ENCODE peak calls at places on chromosomes 5 and 9, in four cellular contexts. L is upper lobe of right lung, J is body of pancreas, O is HL-60. V is an unnamed sample.

GRCh38 chr9:37942616-37943328 is 38.8 kb upstream of the SLC25A51 start:
- DNase-seq in L (no peak), J (no peak), O (no peak), V (no peak)

GRCh38 chr5:79956173-79956670 is 34.8 kb downstream of the MTX3 start:
- DNase-seq in J (no peak), L (no peak), O (no peak), V (peak; percentile 84)

GRCh38 chr5:142977363-142978051 is 207.3 kb downstream of the ARHGAP26 start:
- DNase-seq in O (peak; percentile 81), J (no peak), L (no peak), V (peak; percentile 84)

GRCh38 chr9:89360465-89360864 is 42.2 kb downstream of the SECISBP2 start:
- DNase-seq in L (no peak), O (no peak), J (no peak), V (no peak)

GRCh38 chr5:13664377-13664776 is 280.1 kb downstream of the DNAH5 start:
- DNase-seq in L (no peak), J (no peak), O (no peak), V (peak; percentile 90)

GRCh38 chr9:78573205-78573604 is 276.3 kb downstream of the PSAT1 start:
- DNase-seq in L (no peak), J (no peak), O (no peak), V (peak; percentile 23)

GRCh38 chr9:17839744-17840143 is 260.9 kb downstream of the SH3GL2 start:
- DNase-seq in J (no peak), O (no peak), L (no peak), V (no peak)

GRCh38 chr9:133991964-133992779 is at the start of gene VAV2:
- DNase-seq in O (peak; percentile 58), L (peak; percentile 87), J (peak; percentile 79), V (peak; percentile 63)

GRCh38 chr5:1747079-1747802 is 52.4 kb downstream of the MRPL36 start:
- DNase-seq in J (peak; percentile 4), L (no peak), O (no peak), V (no peak)

GRCh38 chr5:92353107-92354030 is 970.3 kb upstream of the ARRDC3 start:
- DNase-seq in J (no peak), O (no peak), L (no peak), V (peak; percentile 35)

GRCh38 chr9:127970401-127971313 is 10.1 kb downstream of the EEIG1 start:
- DNase-seq in O (no peak), L (no peak), J (no peak), V (no peak)

GRCh38 chr9:91589101-91589553 is 165.5 kb upstream of the NFIL3 start:
- DNase-seq in L (no peak), O (no peak), J (peak; percentile 23), V (peak; percentile 29)

DNA sequence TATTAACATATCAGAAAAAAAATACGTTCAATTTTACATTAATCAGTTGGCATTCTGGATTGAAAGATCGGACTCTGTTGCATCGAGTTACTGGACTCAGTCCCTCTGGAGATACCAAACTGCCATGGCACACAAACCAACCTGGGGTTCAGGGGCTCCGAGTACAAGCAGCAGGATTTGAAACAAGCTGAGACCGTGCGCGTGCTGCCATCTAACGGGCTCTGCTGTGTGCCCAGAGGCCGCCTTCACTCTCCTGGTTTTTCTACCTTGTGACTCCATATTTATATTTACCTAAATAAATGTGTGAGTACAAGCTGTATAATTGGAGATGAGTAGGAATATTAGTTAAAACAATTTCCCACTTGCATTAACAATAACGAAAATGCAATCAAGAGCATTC is 48.2 kb downstream of the ANXA1 start:
- DNase-seq in O (no peak), L (no peak), J (no peak), V (no peak)
- TF ChIP-seq CTCF in O (peak; percentile 49), L (no peak), J (no peak), V (peak; percentile 30)

DNA sequence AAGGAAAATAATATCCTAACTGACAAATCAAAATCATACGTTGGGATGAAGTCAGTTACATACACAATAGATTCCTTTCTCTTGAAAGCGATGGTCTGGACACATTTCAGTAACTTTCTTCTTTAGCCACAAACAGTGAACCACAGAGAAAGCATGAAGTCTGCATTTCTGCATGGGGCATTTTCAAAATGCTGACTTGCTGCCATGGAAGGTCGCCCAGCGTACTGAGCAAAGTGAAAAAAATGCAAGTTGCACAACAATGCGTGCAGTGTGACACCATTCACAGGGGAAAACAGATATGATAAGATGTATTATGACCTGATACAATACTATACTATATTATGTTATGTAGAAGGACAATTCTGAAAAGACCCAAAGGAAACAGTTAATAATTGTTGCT is 146.3 kb downstream of the SNX18 start:
- DNase-seq in O (no peak), J (peak; percentile 20), L (no peak), V (peak; percentile 99)
- H3K4me3 ChIP-seq in O (no peak overlapping the region), J (no peak overlapping the region), L (no peak overlapping the region), V (no peak overlapping the region)

GRCh38 chr5:119341452-119342349 is 14.1 kb upstream of the TNFAIP8 start:
- DNase-seq in O (no peak), L (no peak), J (no peak), V (no peak)

GRCh38 chr5:119342414-119342813 is 13.4 kb upstream of the TNFAIP8 start:
- DNase-seq in L (no peak), O (no peak), J (no peak), V (no peak)

GRCh38 chr5:119339344-119339743 is 16.5 kb upstream of the TNFAIP8 start:
- DNase-seq in L (no peak), O (no peak), J (no peak), V (no peak)

GRCh38 chr5:119339965-119340364 is 15.9 kb upstream of the TNFAIP8 start:
- DNase-seq in J (no peak), O (no peak), L (no peak), V (no peak)

GRCh38 chr5:119340597-119341218 is 15.1 kb upstream of the TNFAIP8 start:
- DNase-seq in O (no peak), L (no peak), J (no peak), V (no peak)
- TF ChIP-seq CTCF in O (no peak), L (no peak), J (no peak), V (no peak)

GRCh38 chr5:83475540-83476469 is 4.3 kb downstream of the VCAN start:
- DNase-seq in L (no peak), J (no peak), O (no peak), V (peak; percentile 95)
- H3K4me3 ChIP-seq in L (peak overlapping the region; percentile 59), J (no peak overlapping the region), O (no peak overlapping the region), V (peak overlapping the region; percentile 82)

GRCh38 chr5:155728146-155728856 is 598.7 kb upstream of the SGCD start:
- DNase-seq in L (peak; percentile 80), O (no peak), J (peak; percentile 30), V (peak; percentile 76)
- TF ChIP-seq CTCF in L (no peak), O (no peak), J (no peak), V (no peak)